ENCODE peak calls at places on chromosomes 13 and 19, in nine cellular contexts. J is heart right ventricle; N is endodermal cell; Y is GM23338; Q is dorsolateral prefrontal cortex; D is CD4-positive, alpha-beta memory T cell; P is tibial artery; I is A549; A is gastrocnemius medialis. F is an unnamed sample.

GRCh38 chr13:44758595-44759221 is 182.6 kb upstream of the TSC22D1 start:
- DNase-seq in J (no peak), N (no peak), Y (no peak), Q (no peak), D (no peak), P (no peak), I (no peak), A (no peak), F (peak; percentile 53)

GRCh38 chr13:23618341-23618740 is 48.1 kb downstream of the TNFRSF19 start:
- DNase-seq in J (no peak), N (no peak), Y (peak; percentile 30), Q (no peak), D (no peak), P (no peak), I (peak; percentile 21), A (no peak), F (no peak)

GRCh38 chr19:19403373-19403901 is 2.0 kb upstream of the GATAD2A start:
- DNase-seq in J (no peak), N (no peak), Y (no peak), Q (no peak), D (no peak), P (no peak), I (no peak), A (no peak), F (no peak)

GRCh38 chr13:30600470-30600869 is 17.2 kb upstream of the USPL1 start:
- DNase-seq in J (no peak), N (no peak), Y (no peak), Q (no peak), D (no peak), P (no peak), I (no peak), A (no peak), F (no peak)

GRCh38 chr19:49335071-49335783 is at the start of gene CD37:
- DNase-seq in J (no peak), N (peak; percentile 44), Y (no peak), Q (no peak), D (peak; percentile 76), P (no peak), I (no peak), A (no peak), F (peak; percentile 15)

GRCh38 chr19:41595258-41595889 is 19.4 kb downstream of the CEACAM21 start:
- DNase-seq in J (peak; percentile 31), N (peak; percentile 83), Y (peak; percentile 82), Q (no peak), D (peak; percentile 76), P (no peak), I (peak; percentile 92), A (no peak), F (peak; percentile 76)

GRCh38 chr19:5035817-5036732 is 67.2 kb downstream of the KDM4B start:
- DNase-seq in J (no peak), N (no peak), Y (no peak), Q (peak; percentile 92), D (no peak), P (no peak), I (no peak), A (no peak), F (no peak)

GRCh38 chr19:19463348-19464117 is 51.8 kb downstream of the TSSK6 start:
- DNase-seq in J (no peak), N (no peak), Y (no peak), Q (no peak), D (no peak), P (peak; percentile 67), I (no peak), A (no peak), F (no peak)

GRCh38 chr13:42728507-42729180 is 52.7 kb upstream of the FAM216B start:
- DNase-seq in J (no peak), N (no peak), Y (no peak), Q (no peak), D (no peak), P (no peak), I (no peak), A (no peak), F (no peak)

GRCh38 chr13:114097504-114097892 is 34.9 kb downstream of the RASA3 start:
- DNase-seq in J (no peak), N (no peak), Y (no peak), Q (no peak), D (no peak), P (no peak), I (no peak), A (no peak), F (no peak)

GRCh38 chr19:55546822-55547614 is 1.7 kb upstream of the SBK3 start:
- DNase-seq in J (peak; percentile 87), N (no peak), Y (peak; percentile 46), Q (peak; percentile 49), D (no peak), P (peak; percentile 69), I (no peak), A (peak; percentile 80), F (no peak)

GRCh38 chr19:41321600-41322270 is 11.8 kb downstream of the CCDC97 start:
- DNase-seq in J (no peak), N (peak; percentile 91), Y (peak; percentile 84), Q (no peak), D (peak; percentile 35), P (no peak), I (peak; percentile 95), A (no peak), F (no peak)

GRCh38 chr19:610801-611505 is 21.3 kb downstream of the HCN2 start:
- DNase-seq in J (peak; percentile 76), N (no peak), Y (no peak), Q (no peak), D (peak; percentile 83), P (no peak), I (no peak), A (no peak), F (peak; percentile 28)

GRCh38 chr19:39150235-39150634 is 24.6 kb downstream of the PAK4 start:
- DNase-seq in J (no peak), N (no peak), Y (no peak), Q (no peak), D (no peak), P (no peak), I (no peak), A (no peak), F (no peak)

GRCh38 chr19:39148939-39149529 is 23.4 kb downstream of the PAK4 start:
- DNase-seq in J (no peak), N (no peak), Y (no peak), Q (no peak), D (no peak), P (no peak), I (no peak), A (no peak), F (no peak)

GRCh38 chr19:39150807-39151206 is 25.2 kb downstream of the PAK4 start:
- DNase-seq in J (no peak), N (no peak), Y (no peak), Q (no peak), D (no peak), P (no peak), I (no peak), A (no peak), F (no peak)

GRCh38 chr19:39152066-39152465 is 26.5 kb downstream of the PAK4 start:
- DNase-seq in J (no peak), N (no peak), Y (no peak), Q (no peak), D (no peak), P (no peak), I (no peak), A (no peak), F (no peak)

GRCh38 chr19:39151209-39151608 is 25.6 kb downstream of the PAK4 start:
- DNase-seq in J (no peak), N (no peak), Y (no peak), Q (no peak), D (no peak), P (no peak), I (no peak), A (no peak), F (no peak)
- H3K27ac ChIP-seq in J (no peak overlapping the region), N (no peak overlapping the region), Y (no peak overlapping the region), Q (no peak overlapping the region), D (no peak overlapping the region), P (no peak overlapping the region), I (no peak overlapping the region), A (no peak overlapping the region), F (no peak overlapping the region)

GRCh38 chr13:97307882-97308624 is 85.9 kb downstream of the MBNL2 start:
- DNase-seq in J (peak; percentile 48), N (no peak), Y (peak; percentile 38), Q (peak; percentile 51), D (no peak), P (no peak), I (peak; percentile 50), A (no peak), F (no peak)
- H3K4me3 ChIP-seq in J (no peak overlapping the region), N (no peak overlapping the region), Y (no peak overlapping the region), Q (no peak overlapping the region), D (no peak overlapping the region), P (no peak overlapping the region), I (no peak overlapping the region), A (no peak overlapping the region), F (no peak overlapping the region)

DNA sequence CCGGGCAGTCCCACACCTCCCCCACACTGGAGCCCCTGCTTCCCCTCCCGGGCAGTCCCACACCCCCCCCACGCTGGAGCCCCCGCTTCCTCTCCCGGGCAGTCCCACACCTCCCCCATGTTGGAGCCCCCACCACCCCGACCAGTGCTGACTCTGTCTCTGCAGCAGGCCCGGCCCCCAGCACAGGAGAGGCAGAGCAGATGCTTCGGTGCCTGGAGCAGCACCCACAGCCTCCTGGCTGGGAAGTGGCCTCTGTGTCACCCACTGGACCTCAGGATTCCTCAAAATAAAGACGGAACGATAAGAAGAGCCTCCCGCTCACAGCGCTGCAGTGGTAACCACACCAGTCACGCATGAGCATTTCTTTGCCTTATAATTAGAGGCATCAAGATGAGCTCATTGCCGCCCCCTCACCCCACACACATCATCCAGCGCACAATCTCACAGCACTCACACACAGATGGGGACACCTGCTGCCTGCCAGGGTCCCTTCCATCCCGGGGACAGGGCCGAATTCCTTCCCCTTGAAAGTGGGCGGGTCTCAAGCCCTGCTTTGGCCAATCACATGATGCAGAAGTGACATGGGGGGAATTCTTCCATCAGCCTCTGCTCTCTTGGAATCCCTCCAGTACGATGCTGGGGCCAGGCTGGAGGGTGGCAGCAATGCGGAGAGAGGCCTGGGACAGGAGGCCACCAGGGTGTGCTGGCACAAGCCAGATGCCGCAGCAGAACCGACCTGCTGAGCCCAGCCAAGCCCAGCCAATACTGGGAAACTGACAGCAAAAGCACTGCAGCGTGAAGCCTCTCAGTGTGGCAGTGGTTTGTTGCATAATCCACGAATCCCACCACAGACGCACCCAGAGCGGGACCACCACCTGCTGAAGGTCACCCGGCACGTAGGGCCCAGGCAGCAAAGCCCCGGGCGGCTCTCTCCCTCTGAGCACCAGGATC is 16.1 kb downstream of the PIP5K1C start:
- DNase-seq in J (no peak), N (peak; percentile 60), Y (no peak), Q (peak; percentile 72), D (no peak), P (no peak), I (no peak), A (no peak), F (no peak)
- H3K27ac ChIP-seq in J (peak overlapping the region; percentile 77), N (peak overlapping the region; percentile 60), Y (peak overlapping the region; percentile 85), Q (peak overlapping the region; percentile 73), D (no peak overlapping the region), P (peak overlapping the region; percentile 48), I (no peak overlapping the region), A (no peak overlapping the region), F (no peak overlapping the region)

DNA sequence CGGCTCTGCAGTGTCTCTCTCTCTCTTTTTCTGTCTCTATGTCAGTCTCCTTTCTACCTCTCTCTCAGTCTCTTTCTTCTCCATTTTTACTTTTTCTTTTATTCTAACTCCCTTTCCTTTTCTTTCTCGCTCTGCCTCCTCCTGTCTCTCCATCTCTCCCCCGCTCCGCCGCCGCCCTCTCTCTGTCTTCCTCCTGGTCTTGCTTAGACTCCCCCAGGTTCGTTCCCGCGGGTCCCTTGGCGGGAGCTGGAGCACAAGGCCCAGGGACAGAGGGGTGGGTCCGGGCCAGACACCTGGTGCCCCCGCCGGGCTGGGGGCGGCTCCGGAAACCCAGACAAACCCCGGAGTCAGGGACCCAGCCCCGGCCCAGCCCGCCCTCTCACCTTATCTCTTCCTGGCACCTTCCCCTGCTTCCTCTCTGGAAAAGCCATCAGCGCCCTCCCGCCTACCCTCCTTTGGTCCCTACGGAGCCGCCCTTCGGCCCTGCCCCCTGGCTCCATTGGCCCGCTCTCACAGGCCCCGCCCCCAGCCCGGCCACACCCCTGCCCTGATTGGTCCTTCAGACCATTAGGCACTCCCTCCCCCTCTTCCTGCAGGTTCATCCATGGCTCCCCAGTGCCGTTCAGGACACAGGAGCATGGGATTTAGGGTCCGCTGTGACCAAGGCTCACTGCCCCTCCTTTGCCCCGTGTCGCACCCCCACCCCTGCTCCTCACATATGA is 15.4 kb upstream of the NOP53 start:
- DNase-seq in J (peak; percentile 86), N (peak; percentile 97), Y (peak; percentile 97), Q (peak; percentile 64), D (no peak), P (peak; percentile 69), I (peak; percentile 87), A (peak; percentile 17), F (peak; percentile 26)
- H3K4me3 ChIP-seq in J (peak overlapping the region; percentile 26), N (peak overlapping the region; percentile 77), Y (peak overlapping the region; percentile 85), Q (peak overlapping the region; percentile 31), D (no peak overlapping the region), P (peak overlapping the region; percentile 47), I (peak overlapping the region; percentile 48), A (peak overlapping the region; percentile 2), F (no peak overlapping the region)